ENCODE peak calls at places on chromosomes 13 and 19, in seven cellular contexts. O, H, N, B, Q, S and W are unnamed samples.

GRCh38 chr13:114134111-114134943 is 1.9 kb upstream of the RASA3 start:
- DNase-seq in S (no peak), Q (no peak), O (no peak), H (no peak), B (no peak), N (no peak), W (no peak)

GRCh38 chr19:1066251-1066747 is 668 bp upstream of the ARHGAP45 start:
- DNase-seq in Q (no peak), O (no peak), N (no peak), S (no peak), B (no peak), H (no peak), W (no peak)

GRCh38 chr19:28466107-28467045 is 746.6 kb downstream of the UQCRFS1 start:
- DNase-seq in Q (no peak), B (peak; percentile 59), S (peak; percentile 62), O (peak; percentile 47), N (peak; percentile 28), H (no peak), W (peak; percentile 66)

GRCh38 chr19:48724796-48725753 is 5.5 kb upstream of the MAMSTR start:
- DNase-seq in N (peak; percentile 97), S (no peak), Q (peak; percentile 41), B (no peak), O (peak; percentile 94), H (peak; percentile 84), W (peak; percentile 81)

GRCh38 chr19:31963741-31964140 is 381.7 kb upstream of the ZNF507 start:
- DNase-seq in S (no peak), N (no peak), Q (no peak), B (no peak), O (no peak), H (no peak), W (no peak)

GRCh38 chr19:14383898-14384669 is 2.8 kb downstream of the ADGRE5 start:
- DNase-seq in Q (no peak), B (peak; percentile 58), H (no peak), N (peak; percentile 40), S (peak; percentile 36), O (peak; percentile 75), W (peak; percentile 63)

GRCh38 chr13:40341501-40341900 is 324.9 kb downstream of the FOXO1 start:
- DNase-seq in B (no peak), H (no peak), N (no peak), S (no peak), O (no peak), Q (no peak), W (no peak)

GRCh38 chr13:40472427-40473220 is 193.8 kb downstream of the FOXO1 start:
- DNase-seq in O (no peak), N (no peak), Q (no peak), H (no peak), B (no peak), S (no peak), W (no peak)

GRCh38 chr19:355134-355533 is 10.5 kb upstream of the MIER2 start:
- DNase-seq in N (no peak), Q (no peak), S (no peak), O (no peak), B (no peak), H (no peak), W (no peak)